ENCODE peak calls at places on chromosome 20, in eight cellular contexts. O is stimulated activated CD8-positive, alpha-beta memory T cell treated with anti-CD3 and anti-CD28 coated beads, Interleukin-12 subunit alpha, Interleukin-12 subunit beta, amount 100 ng/mL, for 4 hours; U is cardiac fibroblast; N is lower lobe of right lung; B is COR-L47; Y is uterus; D is aorta; T is RPMI8226. G is an unnamed sample.
A peak's percentile ranks its signal among the peaks of the same experiment; 100 is the strongest.

GRCh38 chr20:62897666-62898065 is 28.6 kb downstream of the DIDO1 start:
- DNase-seq in O (no peak), U (no peak), N (peak; percentile 40), B (no peak), Y (no peak), D (no peak), T (no peak), G (peak; percentile 31)

GRCh38 chr20:48143435-48144081 is 358.3 kb upstream of the SULF2 start:
- DNase-seq in O (no peak), U (no peak), N (no peak), B (no peak), Y (no peak), D (no peak), T (no peak), G (no peak)

GRCh38 chr20:49541733-49542513 is 26.0 kb downstream of the PTGIS start:
- DNase-seq in O (peak; percentile 7), U (peak; percentile 83), N (peak; percentile 67), B (peak; percentile 79), Y (peak; percentile 83), D (peak; percentile 74), T (peak; percentile 86), G (peak; percentile 62)

GRCh38 chr20:25533920-25534700 is 51.2 kb downstream of the NINL start:
- DNase-seq in O (no peak), U (no peak), N (no peak), B (no peak), Y (no peak), D (no peak), T (no peak), G (no peak)

GRCh38 chr20:48789781-48790544 is 37.8 kb downstream of the PREX1 start:
- DNase-seq in O (no peak), U (no peak), N (no peak), B (no peak), Y (no peak), D (no peak), T (no peak), G (no peak)

GRCh38 chr20:49280463-49281058 is 2.7 kb upstream of the ZNFX1 start:
- DNase-seq in O (no peak), U (no peak), N (no peak), B (no peak), Y (no peak), D (no peak), T (no peak), G (no peak)

GRCh38 chr20:51648571-51648947 is 106.0 kb upstream of the NFATC2 start:
- DNase-seq in O (no peak), U (no peak), N (no peak), B (no peak), Y (no peak), D (no peak), T (no peak), G (no peak)

GRCh38 chr20:31838646-31839292 is 6.6 kb downstream of the FOXS1 start:
- DNase-seq in O (no peak), U (peak; percentile 65), N (no peak), B (no peak), Y (no peak), D (no peak), T (no peak), G (no peak)

GRCh38 chr20:50843331-50844276 is 48.7 kb downstream of the BCAS4 start:
- DNase-seq in O (no peak), U (no peak), N (no peak), B (no peak), Y (no peak), D (no peak), T (peak; percentile 50), G (no peak)

GRCh38 chr20:4830212-4830607 is 108.5 kb downstream of the PRND start:
- DNase-seq in O (no peak), U (no peak), N (no peak), B (no peak), Y (no peak), D (peak; percentile 17), T (no peak), G (peak; percentile 30)

GRCh38 chr20:8438748-8439147 is 306.7 kb downstream of the PLCB1 start:
- DNase-seq in O (no peak), U (no peak), N (no peak), B (no peak), Y (no peak), D (no peak), T (no peak), G (no peak)

GRCh38 chr20:1005452-1006027 is 3.4 kb upstream of the RSPO4 start:
- DNase-seq in O (no peak), U (peak; percentile 44), N (no peak), B (no peak), Y (no peak), D (no peak), T (peak; percentile 69), G (peak; percentile 51)

GRCh38 chr20:48153523-48153922 is 368.2 kb upstream of the SULF2 start:
- DNase-seq in O (no peak), U (no peak), N (no peak), B (peak; percentile 12), Y (no peak), D (no peak), T (peak; percentile 51), G (no peak)

GRCh38 chr20:6081236-6081635 is 27.4 kb upstream of the LRRN4 start:
- DNase-seq in O (no peak), U (peak; percentile 69), N (no peak), B (no peak), Y (no peak), D (no peak), T (no peak), G (no peak)

G was measured in right lobe of liver.